ENCODE peak calls at places on chromosomes 5 and 9, in five cellular contexts. Y is ovary, E is stomach, M is heart right ventricle, O is uterus. T is an unnamed sample.

GRCh38 chr5:32776203-32776602 is 65.1 kb downstream of the NPR3 start:
- DNase-seq in Y (no peak), E (no peak), M (no peak), O (no peak), T (no peak)

GRCh38 chr9:118563677-118564076 is 805.6 kb downstream of the BRINP1 start:
- DNase-seq in Y (no peak), E (no peak), M (no peak), O (no peak), T (no peak)

GRCh38 chr9:127611796-127612790 is at the start of gene STXBP1:
- DNase-seq in Y (peak), E (peak), M (peak), O (peak), T (peak)

GRCh38 chr5:152288917-152289595 is 116.0 kb downstream of the NMUR2 start:
- DNase-seq in Y (no peak), E (no peak), M (no peak), O (no peak), T (no peak)

GRCh38 chr5:77727190-77727589 is 48.9 kb downstream of the TBCA start:
- DNase-seq in Y (no peak), E (no peak), M (no peak), O (no peak), T (no peak)

GRCh38 chr5:55895276-55895675 is 44.1 kb downstream of the IL31RA start:
- DNase-seq in Y (no peak), E (no peak), M (no peak), O (no peak), T (no peak)

GRCh38 chr9:36101916-36102741 is 34.4 kb upstream of the GLIPR2 start:
- DNase-seq in Y (no peak), E (no peak), M (no peak), O (peak), T (no peak)

GRCh38 chr9:85858351-85858750 is 82.6 kb upstream of the NAA35 start:
- DNase-seq in Y (no peak), E (no peak), M (no peak), O (no peak), T (no peak)

GRCh38 chr5:148060309-148060708 is 3.5 kb upstream of the SPINK5 start:
- DNase-seq in Y (no peak), E (no peak), M (no peak), O (no peak), T (no peak)

GRCh38 chr5:178386532-178386931 is 153.9 kb upstream of the PHYKPL start:
- DNase-seq in Y (no peak), E (no peak), M (no peak), O (no peak), T (peak)

GRCh38 chr5:177491429-177491945 is 5.9 kb downstream of the PDLIM7 start:
- DNase-seq in Y (peak), E (no peak), M (no peak), O (peak), T (peak)

GRCh38 chr5:40224421-40224820 is 455.3 kb upstream of the PTGER4 start:
- DNase-seq in Y (no peak), E (no peak), M (no peak), O (no peak), T (no peak)

GRCh38 chr5:8720476-8720875 is 825.4 kb downstream of the SEMA5A start:
- DNase-seq in Y (no peak), E (no peak), M (no peak), O (no peak), T (no peak)

DNA sequence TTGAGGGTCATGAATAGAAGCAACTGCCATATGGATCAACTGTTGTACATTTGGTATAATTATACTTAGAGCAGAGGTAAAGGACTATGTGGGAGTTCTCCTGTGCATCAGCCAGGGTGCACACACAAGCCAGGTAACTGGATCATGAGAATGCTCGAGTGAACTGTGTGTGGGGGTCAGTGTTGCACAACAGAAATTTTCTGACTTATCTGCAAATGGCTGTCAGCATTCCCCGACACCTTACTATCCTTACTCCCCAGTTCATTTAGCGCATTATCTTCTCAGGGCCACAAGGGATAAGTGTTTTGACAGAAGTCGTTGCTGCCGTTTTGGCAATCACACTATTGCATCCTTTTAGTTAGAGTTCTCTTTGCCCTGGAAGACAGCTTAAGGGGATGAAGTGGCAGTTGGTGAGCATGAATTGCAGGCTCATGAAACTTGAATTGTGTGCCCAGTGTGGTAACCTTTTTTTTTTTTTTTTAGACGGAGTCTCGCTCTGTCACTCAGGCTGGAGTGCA is 1.7 kb downstream of the CANX start:
- DNase-seq in Y (no peak), E (no peak), M (no peak), O (no peak), T (no peak)
- H3K27ac ChIP-seq in Y (no peak), E (peak), M (peak), O (peak), T (no peak)

GRCh38 chr5:149615976-149616375 is 34.7 kb downstream of the ARHGEF37 start:
- DNase-seq in Y (no peak), E (no peak), M (peak), O (no peak), T (no peak)

GRCh38 chr5:149621415-149622098 is 40.3 kb downstream of the ARHGEF37 start:
- DNase-seq in Y (no peak), E (no peak), M (no peak), O (no peak), T (no peak)

GRCh38 chr5:149616727-149617284 is 35.5 kb downstream of the ARHGEF37 start:
- DNase-seq in Y (no peak), E (no peak), M (no peak), O (no peak), T (no peak)

GRCh38 chr5:149617760-149618306 is 36.5 kb downstream of the ARHGEF37 start:
- DNase-seq in Y (no peak), E (no peak), M (no peak), O (no peak), T (peak)

DNA sequence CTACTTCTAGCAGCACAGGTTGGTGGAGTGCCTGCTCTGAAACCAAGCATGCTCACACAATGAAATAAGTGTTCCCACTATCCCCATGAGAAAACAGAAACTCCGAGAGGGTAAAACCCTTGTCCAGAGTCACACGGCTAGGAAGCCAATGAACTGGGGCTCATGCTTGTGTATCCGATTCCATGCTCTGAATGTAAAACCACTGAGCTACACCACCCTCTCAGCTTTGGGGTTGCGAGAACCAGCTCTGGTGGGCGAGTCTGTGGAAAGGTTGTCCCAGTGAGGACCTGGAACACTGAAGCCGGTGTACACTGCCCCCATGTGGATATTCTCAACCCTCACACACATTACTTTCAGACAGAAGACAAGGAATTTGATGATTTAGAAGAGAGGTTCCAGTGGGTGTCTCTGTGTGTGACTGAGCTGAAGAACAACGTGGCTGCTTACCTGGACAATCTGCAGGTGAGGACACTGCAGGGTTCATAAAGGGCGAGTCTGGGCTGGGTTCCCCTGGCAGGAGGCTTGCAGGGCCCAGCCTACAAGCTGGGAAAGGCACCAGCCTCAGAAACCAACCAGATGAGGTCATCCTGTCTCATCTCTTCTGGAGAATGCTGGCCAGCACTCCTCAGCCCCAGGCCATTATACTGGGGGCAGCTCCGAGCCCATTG is 37.4 kb downstream of the ARHGEF37 start:
- DNase-seq in Y (no peak), E (no peak), M (no peak), O (no peak), T (no peak)
- TF ChIP-seq CTCF in Y (peak), E (peak), M (peak), O (peak), T (peak)

GRCh38 chr5:10527281-10527950 is 36.5 kb upstream of the ANKRD33B start:
- DNase-seq in Y (no peak), E (no peak), M (no peak), O (no peak), T (no peak)
- H3K27ac ChIP-seq in Y (no peak), E (no peak), M (no peak), O (no peak), T (no peak)

GRCh38 chr5:119301947-119302346 is 53.9 kb upstream of the TNFAIP8 start:
- DNase-seq in Y (no peak), E (no peak), M (no peak), O (no peak), T (no peak)

GRCh38 chr5:119302449-119302848 is 53.4 kb upstream of the TNFAIP8 start:
- DNase-seq in Y (no peak), E (no peak), M (no peak), O (no peak), T (no peak)

GRCh38 chr5:119301210-119301609 is 54.6 kb upstream of the TNFAIP8 start:
- DNase-seq in Y (no peak), E (no peak), M (no peak), O (no peak), T (no peak)

GRCh38 chr5:119304439-119304838 is 51.4 kb upstream of the TNFAIP8 start:
- DNase-seq in Y (no peak), E (no peak), M (no peak), O (no peak), T (no peak)

GRCh38 chr5:119302916-119303897 is 52.6 kb upstream of the TNFAIP8 start:
- DNase-seq in Y (no peak), E (no peak), M (no peak), O (no peak), T (no peak)
- TF ChIP-seq CTCF in Y (no peak), E (no peak), M (no peak), O (no peak), T (no peak)

DNA sequence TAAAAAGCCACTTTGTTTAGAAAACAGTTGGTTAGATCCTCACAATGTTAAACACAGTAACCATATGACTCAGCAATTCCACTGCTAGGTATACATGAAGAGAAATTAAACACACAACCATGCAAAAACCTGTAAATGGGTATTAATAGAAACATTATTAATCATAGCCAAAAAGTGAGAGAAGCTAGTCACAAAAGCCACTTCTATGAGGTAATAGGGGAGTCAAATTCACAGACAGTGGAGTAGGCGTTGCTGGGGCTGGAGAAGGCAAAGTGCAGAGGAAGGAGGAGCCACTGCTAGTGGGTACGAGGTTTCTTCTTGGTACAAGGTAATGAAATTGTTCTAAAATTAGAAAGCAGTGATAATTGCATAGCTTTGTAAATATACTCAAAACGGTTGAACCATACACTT is 364.3 kb downstream of the GADD45G start:
- DNase-seq in Y (no peak), E (no peak), M (no peak), O (no peak), T (no peak)
- H3K27ac ChIP-seq in Y (no peak), E (no peak), M (no peak), O (no peak), T (no peak)

DNA sequence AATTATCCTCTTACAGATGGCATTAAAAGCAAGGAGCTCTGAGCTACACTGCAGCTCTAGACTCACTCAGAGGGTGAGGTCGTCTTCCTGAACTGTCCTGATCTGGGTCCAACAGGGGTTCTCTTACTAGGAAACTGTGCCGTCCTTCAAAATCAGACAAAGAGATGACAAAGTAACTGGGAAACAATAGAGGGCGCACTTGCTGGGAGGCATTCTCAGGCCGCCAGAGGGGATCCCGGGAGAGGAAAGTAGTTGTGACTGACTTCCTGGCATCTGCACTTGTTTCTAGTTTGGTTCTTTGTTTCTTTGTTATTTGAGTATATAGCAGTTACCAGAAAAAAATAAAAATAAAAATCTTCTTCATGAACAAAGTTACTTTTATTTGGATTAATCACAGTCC is 142.9 kb upstream of the MSX2 start:
- DNase-seq in Y (no peak), E (peak), M (no peak), O (no peak), T (no peak)
- TF ChIP-seq CTCF in Y (no peak), E (no peak), M (no peak), O (no peak), T (peak)

GRCh38 chr5:179795049-179795862 is 1.5 kb downstream of the LTC4S start:
- DNase-seq in Y (peak), E (peak), M (no peak), O (peak), T (peak)

GRCh38 chr5:179793470-179794139 is at the start of gene LTC4S:
- DNase-seq in Y (peak), E (peak), M (peak), O (peak), T (peak)

GRCh38 chr5:179794575-179794974 is 789 bp downstream of the LTC4S start:
- DNase-seq in Y (peak), E (no peak), M (no peak), O (no peak), T (no peak)

GRCh38 chr5:179792612-179793469 is 945 bp upstream of the LTC4S start:
- DNase-seq in Y (peak), E (no peak), M (peak), O (peak), T (no peak)

GRCh38 chr5:179794171-179794570 is 385 bp downstream of the LTC4S start:
- DNase-seq in Y (peak), E (no peak), M (no peak), O (peak), T (no peak)
- H3K27ac ChIP-seq in Y (peak), E (peak), M (peak), O (peak), T (peak)

DNA sequence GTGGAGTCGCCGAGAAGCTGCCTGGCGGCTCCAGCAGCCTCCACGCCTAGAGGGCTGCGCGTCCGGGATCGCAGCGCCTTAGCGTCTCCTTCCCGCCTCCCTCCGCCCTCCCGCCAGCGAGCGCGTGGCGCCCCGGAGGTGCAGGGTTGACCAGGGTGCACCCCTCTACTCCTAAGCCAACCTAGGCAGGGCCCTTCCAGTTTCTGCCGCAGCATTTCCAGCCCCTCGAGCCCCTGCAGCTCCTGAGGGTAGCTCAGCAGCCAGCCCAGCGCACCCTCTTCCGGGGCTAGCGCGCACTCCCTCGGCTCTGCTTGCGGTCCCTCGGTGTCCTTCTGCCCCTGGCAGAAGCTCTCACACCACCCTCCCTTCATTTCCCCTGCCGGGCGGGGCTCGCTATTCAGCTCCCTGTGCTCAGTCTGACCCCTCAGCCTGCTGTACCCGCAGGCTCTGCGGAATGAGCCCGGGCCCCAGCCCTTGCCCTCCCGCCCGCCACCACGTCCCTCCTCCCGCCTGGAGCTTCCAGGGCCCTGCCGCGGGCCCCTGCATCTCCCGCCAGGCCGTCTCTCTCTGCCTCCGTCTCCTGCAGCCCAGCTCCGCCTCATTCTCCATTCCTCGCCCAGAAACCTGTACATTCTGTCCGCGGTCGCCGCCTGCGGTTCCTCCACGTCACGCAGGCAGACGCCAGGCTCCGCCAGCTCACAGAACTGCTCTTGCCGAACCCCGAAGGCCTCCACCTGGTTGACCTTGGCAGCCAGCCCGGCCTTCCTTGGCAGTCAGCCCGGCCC is 61.8 kb downstream of the SPATA31C2 start:
- DNase-seq in Y (peak), E (peak), M (peak), O (peak), T (peak)
- TF ChIP-seq CTCF in Y (no peak), E (peak), M (no peak), O (no peak), T (no peak)

GRCh38 chr9:125143377-125144090 is at the start of gene SCAI:
- DNase-seq in Y (peak), E (peak), M (peak), O (peak), T (peak)
- H3K27ac ChIP-seq in Y (peak), E (peak), M (peak), O (peak), T (no peak)

T was measured in kidney.